ENCODE peak calls at places on chromosomes 6 and 20, in ten cellular contexts. H, M, W, O, Z, C, X, Y, P and F are unnamed samples.

GRCh38 chr6:13485923-13486557 is 1.4 kb downstream of the GFOD1 start:
- DNase-seq in H (peak), M (peak), W (peak), O (peak), Z (peak), C (peak), X (peak), Y (no peak), P (peak), F (no peak)

GRCh38 chr20:62734336-62734735 is 25.7 kb downstream of the NTSR1 start:
- DNase-seq in H (no peak), M (no peak), W (no peak), O (no peak), Z (no peak), C (no peak), X (no peak), Y (no peak), P (no peak), F (no peak)

GRCh38 chr20:2759143-2759542 is 41.3 kb downstream of the CPXM1 start:
- DNase-seq in H (no peak), M (no peak), W (no peak), O (no peak), Z (no peak), C (no peak), X (no peak), Y (no peak), P (no peak), F (no peak)

GRCh38 chr6:98470821-98471220 is 363.6 kb upstream of the POU3F2 start:
- DNase-seq in H (no peak), M (no peak), W (no peak), O (no peak), Z (no peak), C (no peak), X (no peak), Y (no peak), P (no peak), F (no peak)

GRCh38 chr20:13736792-13737191 is 47.9 kb downstream of the ESF1 start:
- DNase-seq in H (no peak), M (peak), W (peak), O (no peak), Z (no peak), C (no peak), X (no peak), Y (no peak), P (no peak), F (no peak)

GRCh38 chr20:33869283-33869682 is 58.1 kb downstream of the CHMP4B start:
- DNase-seq in H (no peak), M (no peak), W (no peak), O (no peak), Z (no peak), C (no peak), X (no peak), Y (no peak), P (no peak), F (no peak)

GRCh38 chr20:12882832-12883506 is 125.8 kb upstream of the SPTLC3 start:
- DNase-seq in H (no peak), M (peak), W (peak), O (no peak), Z (no peak), C (no peak), X (no peak), Y (no peak), P (no peak), F (no peak)

GRCh38 chr20:41701596-41702350 is 83.6 kb upstream of the CHD6 start:
- DNase-seq in H (no peak), M (peak), W (no peak), O (no peak), Z (no peak), C (no peak), X (no peak), Y (no peak), P (no peak), F (no peak)

GRCh38 chr20:5947276-5947675 is 3.1 kb downstream of the TRMT6 start:
- DNase-seq in H (no peak), M (no peak), W (no peak), O (peak), Z (no peak), C (no peak), X (no peak), Y (no peak), P (no peak), F (no peak)

GRCh38 chr20:10312111-10312510 is 93.5 kb downstream of the SNAP25 start:
- DNase-seq in H (no peak), M (peak), W (peak), O (no peak), Z (no peak), C (no peak), X (no peak), Y (no peak), P (no peak), F (no peak)

GRCh38 chr20:53662595-53662994 is 69.0 kb upstream of the ZNF217 start:
- DNase-seq in H (no peak), M (no peak), W (no peak), O (no peak), Z (no peak), C (no peak), X (no peak), Y (no peak), P (no peak), F (no peak)

GRCh38 chr6:6885521-6886088 is 222.2 kb upstream of the RREB1 start:
- DNase-seq in H (peak), M (no peak), W (no peak), O (peak), Z (peak), C (no peak), X (no peak), Y (no peak), P (no peak), F (no peak)

GRCh38 chr20:2602046-2602735 is 50.2 kb upstream of the NOP56 start:
- DNase-seq in H (no peak), M (no peak), W (no peak), O (no peak), Z (no peak), C (no peak), X (no peak), Y (no peak), P (no peak), F (no peak)

GRCh38 chr6:73152998-73153757 is 72.1 kb downstream of the KHDC1L start:
- DNase-seq in H (no peak), M (peak), W (peak), O (no peak), Z (no peak), C (no peak), X (no peak), Y (no peak), P (no peak), F (no peak)

GRCh38 chr20:16069416-16070010 is 503.7 kb downstream of the KIF16B start:
- DNase-seq in H (no peak), M (no peak), W (no peak), O (no peak), Z (no peak), C (peak), X (no peak), Y (no peak), P (no peak), F (no peak)

GRCh38 chr20:63540417-63541186 is 3.4 kb upstream of the PTK6 start:
- DNase-seq in H (no peak), M (peak), W (peak), O (no peak), Z (no peak), C (no peak), X (no peak), Y (no peak), P (no peak), F (no peak)

GRCh38 chr6:25441658-25442276 is 162.6 kb downstream of the CARMIL1 start:
- DNase-seq in H (no peak), M (no peak), W (no peak), O (no peak), Z (no peak), C (no peak), X (no peak), Y (no peak), P (no peak), F (no peak)

GRCh38 chr6:46734867-46735719 is at the start of gene PLA2G7:
- DNase-seq in H (no peak), M (no peak), W (no peak), O (peak), Z (no peak), C (no peak), X (no peak), Y (peak), P (peak), F (no peak)

GRCh38 chr6:159090530-159091306 is 45.9 kb upstream of the TAGAP start:
- DNase-seq in H (no peak), M (no peak), W (no peak), O (no peak), Z (no peak), C (no peak), X (no peak), Y (no peak), P (no peak), F (no peak)

GRCh38 chr6:149935668-149936067 is 6.1 kb upstream of the ULBP2 start:
- DNase-seq in H (no peak), M (no peak), W (no peak), O (no peak), Z (no peak), C (no peak), X (no peak), Y (no peak), P (no peak), F (no peak)

GRCh38 chr6:51093899-51094665 is 275.4 kb downstream of the TFAP2B start:
- DNase-seq in H (no peak), M (no peak), W (no peak), O (no peak), Z (no peak), C (no peak), X (no peak), Y (no peak), P (no peak), F (no peak)

GRCh38 chr20:62203378-62204030 is 16.6 kb downstream of the HRH3 start:
- DNase-seq in H (peak), M (no peak), W (no peak), O (peak), Z (no peak), C (no peak), X (no peak), Y (no peak), P (no peak), F (no peak)

GRCh38 chr6:146785001-146785585 is 186.3 kb downstream of the ADGB start:
- DNase-seq in H (peak), M (peak), W (peak), O (no peak), Z (no peak), C (no peak), X (no peak), Y (no peak), P (peak), F (no peak)

GRCh38 chr20:56368351-56369134 is 9.8 kb downstream of the FAM210B start:
- DNase-seq in H (no peak), M (no peak), W (no peak), O (no peak), Z (no peak), C (no peak), X (no peak), Y (no peak), P (no peak), F (no peak)

GRCh38 chr6:133837801-133838349 is 51.0 kb upstream of the TCF21 start:
- DNase-seq in H (peak), M (peak), W (no peak), O (peak), Z (no peak), C (peak), X (peak), Y (peak), P (peak), F (peak)

GRCh38 chr6:14270925-14271791 is 153.6 kb downstream of the CD83 start:
- DNase-seq in H (peak), M (peak), W (peak), O (peak), Z (no peak), C (no peak), X (no peak), Y (no peak), P (no peak), F (peak)

GRCh38 chr6:20705741-20706140 is 171.5 kb downstream of the CDKAL1 start:
- DNase-seq in H (no peak), M (no peak), W (no peak), O (no peak), Z (no peak), C (no peak), X (no peak), Y (no peak), P (no peak), F (no peak)

GRCh38 chr20:50245561-50246366 is 55.1 kb downstream of the CEBPB start:
- DNase-seq in H (peak), M (peak), W (peak), O (no peak), Z (no peak), C (no peak), X (no peak), Y (peak), P (no peak), F (no peak)

GRCh38 chr6:156564128-156564806 is 212.9 kb upstream of the ARID1B start:
- DNase-seq in H (peak), M (peak), W (peak), O (peak), Z (peak), C (peak), X (peak), Y (peak), P (peak), F (peak)

GRCh38 chr6:39430446-39430845 is 107.9 kb upstream of the KCNK16 start:
- DNase-seq in H (no peak), M (no peak), W (no peak), O (no peak), Z (no peak), C (no peak), X (no peak), Y (no peak), P (no peak), F (no peak)

GRCh38 chr20:56859751-56860366 is 230.8 kb downstream of the TFAP2C start:
- DNase-seq in H (no peak), M (no peak), W (no peak), O (no peak), Z (no peak), C (no peak), X (no peak), Y (peak), P (no peak), F (no peak)

GRCh38 chr6:26205161-26205624 is 118.0 kb downstream of the HFE start:
- DNase-seq in H (peak), M (peak), W (peak), O (peak), Z (peak), C (no peak), X (no peak), Y (peak), P (peak), F (peak)

GRCh38 chr6:21598662-21599061 is 5.1 kb downstream of the SOX4 start:
- DNase-seq in H (peak), M (no peak), W (no peak), O (no peak), Z (no peak), C (no peak), X (no peak), Y (peak), P (no peak), F (no peak)

GRCh38 chr6:146865756-146866266 is 267.0 kb downstream of the ADGB start:
- DNase-seq in H (no peak), M (no peak), W (no peak), O (no peak), Z (no peak), C (no peak), X (no peak), Y (no peak), P (no peak), F (no peak)